ENCODE peak calls at places on chromosomes 13 and 19, in eight cellular contexts. U is neural progenitor cell; X is IMR-90; C is heart right ventricle; I is aorta; T is breast epithelium; R is CD8-positive, alpha-beta memory T cell; Z is cardiac muscle cell. K is an unnamed sample. For H3K36me3, the result is how much of the 10 kb centered on the place peaks cover.

GRCh38 chr13:31209172-31209818 is 9.5 kb downstream of the B3GLCT start:
- DNase-seq in C (peak), U (peak), Z (peak), X (peak), T (peak), I (no peak), R (no peak), K (peak)

GRCh38 chr13:43915451-43915850 is 35.7 kb downstream of the LACC1 start:
- DNase-seq in U (no peak), T (no peak), I (no peak), Z (peak), C (no peak), X (peak), R (no peak), K (no peak)

GRCh38 chr13:34719060-34719875 is 222.8 kb upstream of the NBEA start:
- DNase-seq in T (no peak), X (no peak), R (no peak), U (peak), I (no peak), C (no peak), Z (no peak), K (no peak)

GRCh38 chr13:36815069-36815468 is 4.0 kb upstream of the RFXAP start:
- DNase-seq in Z (no peak), I (no peak), U (no peak), C (no peak), R (no peak), T (no peak), X (no peak), K (no peak)

GRCh38 chr13:35720690-35721554 is 244.4 kb upstream of the MAB21L1 start:
- DNase-seq in I (no peak), T (no peak), U (peak), R (no peak), X (peak), C (peak), Z (peak), K (peak)

GRCh38 chr19:21677696-21678418 is 89.5 kb downstream of the ZNF100 start:
- DNase-seq in I (no peak), Z (no peak), R (no peak), X (no peak), U (no peak), T (no peak), C (peak), K (no peak)

GRCh38 chr13:22220186-22221160 is 549.6 kb downstream of the FGF9 start:
- DNase-seq in T (no peak), R (no peak), U (peak), X (no peak), Z (no peak), C (no peak), I (no peak), K (no peak)

GRCh38 chr19:55050749-55051532 is 12.0 kb downstream of the RDH13 start:
- DNase-seq in I (no peak), U (no peak), R (no peak), C (no peak), T (no peak), X (no peak), Z (no peak), K (no peak)

GRCh38 chr19:23116802-23117571 is at the start of gene ZNF730:
- DNase-seq in R (no peak), Z (peak), T (no peak), X (peak), C (peak), I (no peak), U (peak), K (peak)

GRCh38 chr19:13396256-13397080 is 109.8 kb downstream of the CACNA1A start:
- DNase-seq in Z (peak), T (no peak), C (peak), X (peak), I (no peak), R (no peak), U (peak), K (no peak)

GRCh38 chr19:2469102-2469914 is 6.6 kb upstream of the GADD45B start:
- DNase-seq in R (no peak), T (no peak), Z (peak), C (no peak), X (peak), U (no peak), I (no peak), K (no peak)

GRCh38 chr13:78758549-78758948 is 99.6 kb upstream of the OBI1 start:
- DNase-seq in U (no peak), R (no peak), Z (no peak), T (no peak), X (no peak), I (no peak), C (no peak), K (no peak)

GRCh38 chr13:35524192-35524591 is 47.7 kb upstream of the MAB21L1 start:
- DNase-seq in R (no peak), X (no peak), U (no peak), I (no peak), C (no peak), T (no peak), Z (peak), K (no peak)

GRCh38 chr13:65470781-65471180 is 1759.4 kb downstream of the PCDH9 start:
- DNase-seq in R (no peak), T (no peak), Z (peak), X (peak), U (no peak), C (no peak), I (no peak), K (no peak)

GRCh38 chr13:102933076-102933922 is 87.5 kb downstream of the ERCC5 start:
- DNase-seq in Z (no peak), T (no peak), X (no peak), U (no peak), R (no peak), C (no peak), I (no peak), K (no peak)

GRCh38 chr19:13955662-13956364 is 3.5 kb downstream of the DCAF15 start:
- DNase-seq in I (peak), R (no peak), C (no peak), U (no peak), T (no peak), X (no peak), Z (no peak), K (no peak)

GRCh38 chr13:99270503-99270902 is 12.3 kb upstream of the GPR18 start:
- DNase-seq in T (no peak), Z (no peak), U (no peak), R (no peak), C (no peak), I (no peak), X (no peak), K (no peak)

GRCh38 chr13:75774176-75774575 is 138.0 kb downstream of the LMO7 start:
- DNase-seq in U (no peak), T (no peak), Z (no peak), C (no peak), I (no peak), R (no peak), X (peak), K (no peak)

GRCh38 chr19:46733693-46734240 is 12.1 kb upstream of the FKRP start:
- DNase-seq in X (no peak), C (no peak), Z (no peak), U (no peak), R (no peak), T (no peak), I (no peak), K (no peak)

GRCh38 chr13:36820222-36820621 is 1.2 kb downstream of the RFXAP start:
- DNase-seq in T (no peak), U (no peak), R (no peak), X (no peak), C (no peak), Z (no peak), I (no peak), K (no peak)

GRCh38 chr19:9940778-9941177 is 4.5 kb upstream of the OLFM2 start:
- DNase-seq in U (no peak), X (peak), R (no peak), Z (no peak), C (no peak), I (no peak), T (no peak), K (no peak)

GRCh38 chr13:26011996-26012688 is 39.7 kb downstream of the SHISA2 start:
- DNase-seq in R (peak), I (no peak), U (no peak), T (no peak), C (peak), X (no peak), Z (peak), K (no peak)

GRCh38 chr13:97437729-97438128 is 3.8 kb downstream of the RAP2A start:
- DNase-seq in X (no peak), I (no peak), C (no peak), R (no peak), T (no peak), U (no peak), Z (no peak), K (no peak)

GRCh38 chr19:33300016-33300981 is 2.0 kb downstream of the CEBPA start:
- DNase-seq in Z (peak), X (no peak), U (no peak), T (no peak), I (no peak), C (peak), R (no peak), K (peak)

GRCh38 chr13:111343186-111343805 is 22.9 kb downstream of the TEX29 start:
- DNase-seq in I (no peak), R (no peak), T (no peak), Z (no peak), C (no peak), X (no peak), U (no peak), K (peak)

DNA sequence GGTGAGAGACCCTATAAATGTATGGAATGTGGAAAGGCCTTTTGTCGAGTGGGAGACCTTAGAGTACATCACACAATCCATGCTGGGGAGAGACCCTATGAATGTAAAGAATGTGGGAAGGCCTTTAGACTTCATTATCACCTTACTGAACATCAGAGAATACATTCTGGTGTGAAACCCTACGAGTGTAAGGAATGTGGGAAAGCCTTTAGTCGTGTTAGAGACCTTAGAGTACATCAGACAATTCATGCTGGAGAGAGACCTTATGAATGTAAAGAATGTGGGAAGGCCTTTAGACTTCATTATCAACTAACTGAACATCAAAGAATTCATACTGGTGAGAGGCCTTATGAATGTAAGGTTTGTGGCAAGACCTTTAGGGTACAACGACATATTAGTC is 17.1 kb downstream of the ZNF546 start:
- DNase-seq in I (no peak), C (no peak), Z (no peak), X (no peak), U (no peak), T (no peak), R (no peak), K (no peak)
- H3K36me3 ChIP-seq in I (under half), C (half or more), Z (under half), X (under half), U (under half), T (under half), R (under half), K (under half)

GRCh38 chr19:1258161-1258492 is 9.7 kb downstream of the MIDN start:
- DNase-seq in R (no peak), T (no peak), C (no peak), U (no peak), X (no peak), Z (no peak), I (no peak), K (no peak)
- H3K27ac ChIP-seq in R (no peak), T (peak), C (peak), U (peak), X (peak), Z (peak), I (no peak), K (peak)

GRCh38 chr19:53183146-53183545 is 10.0 kb downstream of the ZNF665 start:
- DNase-seq in Z (no peak), U (no peak), R (no peak), T (no peak), C (no peak), I (no peak), X (peak), K (no peak)

GRCh38 chr19:53172892-53173291 is 14.0 kb upstream of the ZNF347 start:
- DNase-seq in C (no peak), X (peak), Z (peak), U (no peak), T (no peak), R (no peak), I (no peak), K (no peak)

GRCh38 chr19:53182202-53182601 is 11.0 kb downstream of the ZNF665 start:
- DNase-seq in I (no peak), Z (no peak), C (no peak), R (no peak), X (peak), U (no peak), T (no peak), K (no peak)

DNA sequence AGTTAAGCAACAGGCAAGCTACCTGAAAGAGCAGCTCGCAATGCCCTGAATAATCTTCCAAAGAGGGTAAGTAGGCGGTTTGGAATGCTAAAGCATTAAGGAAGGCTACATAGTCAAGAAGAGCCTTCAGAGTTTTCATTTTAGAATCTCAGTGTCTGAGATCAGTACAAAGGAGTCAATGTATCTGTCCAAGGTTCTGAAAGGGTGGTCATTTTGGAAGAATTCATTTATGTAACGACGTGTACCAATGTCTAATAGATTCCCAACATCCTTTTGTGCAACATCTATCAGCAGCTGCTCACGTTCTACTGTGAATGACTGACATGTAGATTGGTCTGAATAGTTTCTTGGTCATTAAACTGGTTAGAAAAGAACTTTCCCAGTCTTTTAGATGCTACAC is 15.2 kb downstream of the ZNF665 start:
- DNase-seq in U (no peak), R (no peak), Z (no peak), C (no peak), I (no peak), T (no peak), X (no peak), K (no peak)
- H3K36me3 ChIP-seq in U (under half), R (under half), Z (under half), C (under half), I (under half), T (under half), X (under half), K (under half)

GRCh38 chr19:6204866-6205723 is 69.6 kb downstream of the ACSBG2 start:
- DNase-seq in U (no peak), Z (no peak), C (no peak), T (no peak), I (peak), R (no peak), X (no peak), K (no peak)

GRCh38 chr19:6204212-6204611 is 68.7 kb downstream of the ACSBG2 start:
- DNase-seq in R (no peak), Z (peak), C (no peak), U (no peak), T (peak), I (no peak), X (no peak), K (no peak)

GRCh38 chr19:6198896-6199239 is 63.4 kb downstream of the ACSBG2 start:
- DNase-seq in X (no peak), T (no peak), C (no peak), I (no peak), U (no peak), R (no peak), Z (no peak), K (no peak)

GRCh38 chr19:6196361-6196760 is 60.9 kb downstream of the ACSBG2 start:
- DNase-seq in R (no peak), X (no peak), Z (no peak), I (no peak), C (no peak), U (no peak), T (no peak), K (no peak)

GRCh38 chr19:6199240-6199983 is 63.9 kb downstream of the ACSBG2 start:
- DNase-seq in C (peak), T (peak), X (peak), R (peak), I (peak), Z (peak), U (peak), K (peak)
- H3K27ac ChIP-seq in C (peak), T (peak), X (peak), R (peak), I (no peak), Z (peak), U (no peak), K (peak)

GRCh38 chr19:19179548-19180441 is 9.7 kb upstream of the MEF2B start:
- DNase-seq in X (no peak), C (no peak), R (no peak), T (no peak), U (no peak), I (no peak), Z (no peak), K (no peak)

GRCh38 chr19:19185853-19186728 is 5.9 kb downstream of the BORCS8 start:
- DNase-seq in X (peak), Z (peak), I (no peak), C (no peak), R (peak), U (peak), T (no peak), K (no peak)

GRCh38 chr19:19186742-19187141 is 5.2 kb downstream of the BORCS8 start:
- DNase-seq in Z (no peak), R (no peak), U (no peak), T (no peak), I (no peak), X (no peak), C (no peak), K (no peak)

GRCh38 chr19:19176950-19177349 is 6.9 kb upstream of the MEF2B start:
- DNase-seq in Z (no peak), R (no peak), T (no peak), X (no peak), I (no peak), C (no peak), U (no peak), K (no peak)

DNA sequence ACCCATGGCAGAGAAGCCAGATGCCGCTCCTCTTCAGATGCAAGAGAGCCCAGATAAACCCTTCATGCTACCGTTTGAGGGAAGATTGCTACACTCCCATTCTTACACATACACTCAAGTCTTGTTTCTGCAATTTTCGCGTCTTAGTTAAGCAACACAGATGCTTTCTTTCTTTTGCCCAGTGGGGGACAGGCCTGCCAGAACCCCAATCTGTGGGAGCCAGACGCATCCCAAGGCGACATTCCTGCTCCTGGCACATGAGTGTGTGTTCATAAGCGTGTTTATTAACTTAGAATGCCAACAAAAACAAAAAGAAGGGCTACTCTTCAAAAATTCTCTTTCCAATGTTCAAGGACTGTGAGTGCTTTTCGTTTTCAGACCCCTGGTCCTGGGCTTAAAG is 10.3 kb downstream of the BORCS8 start:
- DNase-seq in U (no peak), X (no peak), R (no peak), Z (no peak), I (no peak), C (no peak), T (no peak), K (no peak)
- H3K36me3 ChIP-seq in U (under half), X (under half), R (under half), Z (under half), I (under half), C (half or more), T (under half), K (under half)

GRCh38 chr19:17353386-17353785 is 16.0 kb downstream of the GTPBP3 start:
- DNase-seq in Z (no peak), R (no peak), U (no peak), T (no peak), X (no peak), C (no peak), I (no peak), K (no peak)
- H3K27ac ChIP-seq in Z (no peak), R (no peak), U (no peak), T (peak), X (no peak), C (no peak), I (no peak), K (no peak)

GRCh38 chr19:48147597-48148175 is 22.5 kb downstream of the LIG1 start:
- DNase-seq in U (no peak), I (no peak), Z (no peak), X (no peak), T (no peak), R (no peak), C (no peak), K (no peak)
- H3K36me3 ChIP-seq in U (under half), I (under half), Z (under half), X (under half), T (under half), R (under half), C (under half), K (under half)